ENCODE peak calls at places on chromosomes 6 and 20, in four cellular contexts. P, G, Y and N are unnamed samples.

GRCh38 chr20:8640461-8640860 is 428.4 kb upstream of the PLCB4 start:
- DNase-seq in P (no peak), G (no peak), Y (no peak), N (no peak)

GRCh38 chr6:36355819-36356218 is 19.1 kb upstream of the BNIP5 start:
- DNase-seq in P (no peak), G (no peak), Y (no peak), N (no peak)

GRCh38 chr6:120869397-120869796 is 464.9 kb downstream of the TBC1D32 start:
- DNase-seq in P (no peak), G (no peak), Y (peak; percentile 54), N (no peak)

GRCh38 chr6:17965397-17965796 is 22.0 kb downstream of the KIF13A start:
- DNase-seq in P (peak; percentile 29), G (no peak), Y (no peak), N (no peak)

GRCh38 chr6:78607188-78607587 is 260.2 kb upstream of the IRAK1BP1 start:
- DNase-seq in P (no peak), G (no peak), Y (no peak), N (no peak)

GRCh38 chr20:16639027-16639941 is 66.0 kb upstream of the KIF16B start:
- DNase-seq in P (no peak), G (no peak), Y (no peak), N (no peak)

GRCh38 chr6:120908767-120909166 is 425.5 kb downstream of the TBC1D32 start:
- DNase-seq in P (no peak), G (no peak), Y (no peak), N (no peak)

GRCh38 chr20:3646651-3647050 is 16.5 kb downstream of the GFRA4 start:
- DNase-seq in P (no peak), G (no peak), Y (no peak), N (no peak)

GRCh38 chr20:37690626-37691369 is 3.0 kb upstream of the CTNNBL1 start:
- DNase-seq in P (no peak), G (no peak), Y (no peak), N (no peak)

GRCh38 chr6:147016440-147016839 is 187.8 kb upstream of the STXBP5 start:
- DNase-seq in P (no peak), G (no peak), Y (no peak), N (no peak)

GRCh38 chr20:50561379-50562078 is 51.3 kb downstream of the PTPN1 start:
- DNase-seq in P (peak; percentile 86), G (no peak), Y (no peak), N (peak; percentile 93)

GRCh38 chr20:36497856-36498255 is 43.5 kb upstream of the MYL9 start:
- DNase-seq in P (no peak), G (no peak), Y (peak; percentile 64), N (no peak)

GRCh38 chr20:35007413-35007812 is 51.7 kb downstream of the MYH7B start:
- DNase-seq in P (no peak), G (no peak), Y (no peak), N (no peak)

GRCh38 chr20:4154958-4155411 is 139.6 kb upstream of the RNF24 start:
- DNase-seq in P (no peak), G (no peak), Y (no peak), N (no peak)

GRCh38 chr6:134721095-134721400 is 228.9 kb downstream of the ALDH8A1 start:
- DNase-seq in P (no peak), G (no peak), Y (no peak), N (peak; percentile 44)

GRCh38 chr20:1296922-1297321 is 30.8 kb downstream of the SNPH start:
- DNase-seq in P (no peak), G (no peak), Y (no peak), N (no peak)

GRCh38 chr20:13857304-13857703 is 72.5 kb downstream of the NDUFAF5 start:
- DNase-seq in P (no peak), G (peak; percentile 90), Y (no peak), N (no peak)

GRCh38 chr6:88161921-88162320 is 4.2 kb downstream of the CNR1 start:
- DNase-seq in P (no peak), G (no peak), Y (no peak), N (no peak)

GRCh38 chr6:168981187-168981586 is 272.5 kb downstream of the THBS2 start:
- DNase-seq in P (no peak), G (no peak), Y (no peak), N (no peak)

GRCh38 chr20:40563296-40563950 is 125.6 kb downstream of the MAFB start:
- DNase-seq in P (no peak), G (no peak), Y (no peak), N (no peak)

GRCh38 chr6:159968295-159969203 is at the start of gene IGF2R:
- DNase-seq in P (no peak), G (peak; percentile 97), Y (peak; percentile 97), N (no peak)

GRCh38 chr20:37447688-37448087 is 73.4 kb upstream of the NNAT start:
- DNase-seq in P (no peak), G (no peak), Y (no peak), N (no peak)

GRCh38 chr6:132814716-132815570 is 574 bp downstream of the RPS12 start:
- DNase-seq in P (no peak), G (no peak), Y (no peak), N (no peak)

GRCh38 chr6:53107091-53107490 is 41.5 kb downstream of the GCM1 start:
- DNase-seq in P (no peak), G (no peak), Y (no peak), N (no peak)

GRCh38 chr6:13272131-13273046 is 55.9 kb downstream of the TBC1D7 start:
- DNase-seq in P (no peak), G (peak; percentile 67), Y (no peak), N (no peak)

GRCh38 chr6:3913077-3913957 is 64.1 kb downstream of the FAM50B start:
- DNase-seq in P (peak; percentile 98), G (no peak), Y (no peak), N (peak; percentile 93)

GRCh38 chr6:45930419-45931059 is 85.1 kb downstream of the CLIC5 start:
- DNase-seq in P (no peak), G (peak; percentile 82), Y (peak; percentile 80), N (peak; percentile 19)

GRCh38 chr20:44133424-44133823 is 53.6 kb downstream of the JPH2 start:
- DNase-seq in P (no peak), G (peak; percentile 38), Y (no peak), N (no peak)

GRCh38 chr20:54257090-54257816 is 49.4 kb downstream of the PFDN4 start:
- DNase-seq in P (peak; percentile 6), G (no peak), Y (no peak), N (no peak)

GRCh38 chr6:74940211-74940610 is 265.6 kb downstream of the COL12A1 start:
- DNase-seq in P (no peak), G (no peak), Y (no peak), N (no peak)

GRCh38 chr6:85537055-85537494 is 56.6 kb downstream of the SNX14 start:
- DNase-seq in P (no peak), G (no peak), Y (no peak), N (no peak)

GRCh38 chr6:129667034-129667433 is 42.9 kb downstream of the ARHGAP18 start:
- DNase-seq in P (no peak), G (no peak), Y (no peak), N (no peak)

DNA sequence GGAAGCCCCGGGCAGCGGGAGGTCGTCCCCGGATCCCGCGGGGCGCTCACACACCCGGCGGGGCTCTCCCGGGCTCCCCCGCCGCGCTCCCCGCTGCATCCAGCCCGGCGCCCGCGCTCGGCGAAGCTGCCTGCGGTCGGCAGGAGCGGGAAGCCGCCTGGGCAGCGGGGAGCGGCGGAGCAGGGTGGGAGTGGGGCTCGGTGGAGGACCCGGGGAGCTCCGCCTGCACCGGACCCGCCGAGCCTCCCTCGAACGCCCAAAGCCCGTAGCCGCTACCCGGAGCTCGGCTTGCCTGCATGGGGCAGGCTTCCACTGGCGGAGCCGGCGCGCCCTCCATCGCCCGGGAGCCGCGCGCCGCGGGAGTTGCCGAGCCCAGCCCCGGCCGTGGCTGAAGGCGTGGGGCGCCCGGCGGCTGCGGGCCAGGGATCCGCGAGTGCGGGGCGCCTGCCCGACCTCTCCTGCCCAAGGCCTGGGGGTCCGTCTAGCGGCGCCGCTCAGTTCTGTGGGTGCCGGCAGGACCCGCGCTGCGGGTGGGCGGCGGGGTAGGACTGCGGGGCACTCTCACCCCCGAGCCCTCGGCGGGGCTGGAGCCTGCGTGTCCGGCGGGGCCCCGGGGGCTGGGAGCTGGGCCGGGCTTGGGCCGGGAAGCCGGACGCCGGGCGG is 671 bp downstream of the CDH4 start:
- DNase-seq in P (no peak), G (no peak), Y (peak; percentile 37), N (no peak)
- H3K4me3 ChIP-seq in P (peak overlapping the region; percentile 50), G (peak overlapping the region; percentile 64), Y (peak overlapping the region; percentile 36), N (peak overlapping the region; percentile 43)

DNA sequence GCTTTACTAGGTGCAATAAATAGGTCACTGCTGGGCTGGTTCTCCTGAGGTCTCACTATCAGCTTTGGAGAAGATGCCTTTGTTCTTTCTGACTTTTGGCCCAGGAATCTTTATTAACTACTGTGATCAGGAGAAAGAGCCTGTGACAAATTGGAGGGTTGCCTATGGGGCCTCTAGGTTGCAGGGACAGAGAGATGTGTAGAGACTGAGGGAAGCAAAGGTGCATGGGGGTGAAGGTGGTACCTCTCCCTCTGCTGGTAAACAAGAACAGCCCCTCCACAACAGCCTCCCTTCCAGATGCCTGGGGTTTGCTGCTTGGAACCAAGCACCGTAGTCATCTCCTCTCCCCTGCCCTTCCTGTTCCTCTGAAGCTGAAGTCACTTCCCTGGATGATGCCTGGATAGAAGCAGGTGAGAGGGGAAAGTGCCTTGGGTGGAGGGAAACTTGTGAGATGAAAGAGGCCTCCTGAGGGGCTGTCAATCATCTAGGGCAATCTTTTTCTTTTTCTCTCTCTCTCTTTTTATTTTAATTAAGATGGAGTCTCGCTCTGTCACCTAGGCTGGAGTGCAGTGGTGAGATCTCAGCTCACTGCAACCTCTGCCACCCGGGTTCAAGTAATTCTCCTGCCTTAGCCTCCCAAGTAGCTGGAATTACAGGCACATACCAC is 57.4 kb upstream of the DUSP22 start:
- DNase-seq in P (no peak), G (no peak), Y (no peak), N (no peak)
- TF ChIP-seq CTCF in P (no peak), G (no peak), Y (no peak), N (no peak)

GRCh38 chr6:43078651-43079050 is 2.5 kb downstream of the PTK7 start:
- DNase-seq in P (peak; percentile 74), G (no peak), Y (no peak), N (no peak)

GRCh38 chr6:43075791-43076092 is 372 bp upstream of the PTK7 start:
- DNase-seq in P (no peak), G (no peak), Y (no peak), N (no peak)

GRCh38 chr6:43076928-43077809 is 1.1 kb downstream of the PTK7 start:
- DNase-seq in P (no peak), G (no peak), Y (peak; percentile 64), N (no peak)

GRCh38 chr6:43076093-43076927 is at the start of gene PTK7:
- DNase-seq in P (no peak), G (no peak), Y (peak; percentile 92), N (no peak)

DNA sequence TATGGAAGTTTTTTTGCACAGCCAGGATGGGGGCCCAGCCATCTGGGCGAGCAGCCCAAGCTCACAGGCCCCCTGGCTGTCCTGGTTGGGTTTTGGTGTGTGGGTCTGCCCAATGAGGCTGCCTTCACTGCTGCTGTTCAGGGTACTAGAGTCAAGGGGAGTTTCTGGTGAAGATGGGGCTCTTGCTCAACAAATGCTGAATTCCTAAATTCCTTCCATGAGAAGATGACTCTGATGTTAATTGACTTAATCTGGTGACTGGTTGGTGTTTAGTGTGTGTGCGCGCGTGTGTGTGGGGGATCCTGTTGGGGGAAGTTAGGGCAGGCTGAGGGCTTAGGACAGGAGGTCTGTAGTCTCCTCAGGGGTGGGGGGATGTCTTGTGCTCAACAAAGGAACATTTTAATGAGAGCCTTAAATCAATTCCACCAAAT is 1.9 kb downstream of the PTK7 start:
- DNase-seq in P (no peak), G (no peak), Y (no peak), N (no peak)
- H3K4me3 ChIP-seq in P (peak overlapping the region; percentile 79), G (no peak overlapping the region), Y (peak overlapping the region; percentile 96), N (peak overlapping the region; percentile 92)

GRCh38 chr6:60671369-60671768 is 1614.7 kb downstream of the KHDRBS2 start:
- DNase-seq in P (no peak), G (no peak), Y (no peak), N (no peak)

GRCh38 chr6:60670036-60670435 is 1616.0 kb downstream of the KHDRBS2 start:
- DNase-seq in P (no peak), G (no peak), Y (no peak), N (no peak)

GRCh38 chr6:60668428-60668827 is 1617.6 kb downstream of the KHDRBS2 start:
- DNase-seq in P (no peak), G (no peak), Y (no peak), N (no peak)
- TF ChIP-seq CTCF in P (no peak), G (no peak), Y (no peak), N (no peak)